ENCODE peak calls at places on chromosomes 16 and 17, in seven cellular contexts. G is IMR-90, F is HepG2, A is esophagus muscularis mucosa, N is tibial nerve, W is stomach, Z is heart left ventricle. D is an unnamed sample.

GRCh38 chr17:78170692-78171590 is 2.6 kb downstream of the SYNGR2 start:
- DNase-seq in G (no peak), A (no peak), N (no peak), Z (no peak), F (no peak), W (no peak), D (no peak)

GRCh38 chr16:66486773-66487579 is 59.9 kb downstream of the BEAN1 start:
- DNase-seq in N (no peak), A (no peak), G (peak), F (no peak), Z (no peak), W (peak), D (no peak)

GRCh38 chr17:61201211-61201610 is 198.4 kb upstream of the TBX2 start:
- DNase-seq in Z (no peak), N (no peak), G (peak), W (no peak), A (no peak), F (peak), D (no peak)

GRCh38 chr16:81106826-81107503 is 10.8 kb upstream of the GCSH start:
- DNase-seq in G (no peak), Z (no peak), W (no peak), N (no peak), A (no peak), F (peak), D (no peak)

GRCh38 chr17:67078292-67078691 is 33.9 kb downstream of the CACNG1 start:
- DNase-seq in G (no peak), F (no peak), Z (no peak), N (no peak), W (no peak), A (no peak), D (no peak)

GRCh38 chr16:77064037-77064436 is 127.0 kb upstream of the MON1B start:
- DNase-seq in A (no peak), W (no peak), F (no peak), G (no peak), N (no peak), Z (no peak), D (no peak)

GRCh38 chr16:88343276-88343791 is 39.4 kb upstream of the ZNF469 start:
- DNase-seq in N (no peak), Z (no peak), W (no peak), G (no peak), F (no peak), A (no peak), D (no peak)

GRCh38 chr17:31722251-31723056 is 136.6 kb downstream of the COPRS start:
- DNase-seq in N (no peak), W (peak), F (no peak), Z (peak), G (peak), A (no peak), D (no peak)

GRCh38 chr17:3557768-3558583 is at the start of gene TRPV3:
- DNase-seq in F (no peak), G (no peak), N (no peak), W (peak), A (peak), Z (no peak), D (peak)

GRCh38 chr17:76812968-76813367 is 55.2 kb upstream of the MGAT5B start:
- DNase-seq in W (no peak), Z (no peak), N (no peak), G (no peak), A (no peak), F (no peak), D (no peak)

GRCh38 chr17:64229815-64230550 is 33.1 kb downstream of the TEX2 start:
- DNase-seq in W (no peak), G (no peak), N (no peak), Z (no peak), F (no peak), A (no peak), D (no peak)
- H3K27ac ChIP-seq in W (peak), G (peak), N (peak), Z (peak), F (no peak), A (peak), D (peak)

DNA sequence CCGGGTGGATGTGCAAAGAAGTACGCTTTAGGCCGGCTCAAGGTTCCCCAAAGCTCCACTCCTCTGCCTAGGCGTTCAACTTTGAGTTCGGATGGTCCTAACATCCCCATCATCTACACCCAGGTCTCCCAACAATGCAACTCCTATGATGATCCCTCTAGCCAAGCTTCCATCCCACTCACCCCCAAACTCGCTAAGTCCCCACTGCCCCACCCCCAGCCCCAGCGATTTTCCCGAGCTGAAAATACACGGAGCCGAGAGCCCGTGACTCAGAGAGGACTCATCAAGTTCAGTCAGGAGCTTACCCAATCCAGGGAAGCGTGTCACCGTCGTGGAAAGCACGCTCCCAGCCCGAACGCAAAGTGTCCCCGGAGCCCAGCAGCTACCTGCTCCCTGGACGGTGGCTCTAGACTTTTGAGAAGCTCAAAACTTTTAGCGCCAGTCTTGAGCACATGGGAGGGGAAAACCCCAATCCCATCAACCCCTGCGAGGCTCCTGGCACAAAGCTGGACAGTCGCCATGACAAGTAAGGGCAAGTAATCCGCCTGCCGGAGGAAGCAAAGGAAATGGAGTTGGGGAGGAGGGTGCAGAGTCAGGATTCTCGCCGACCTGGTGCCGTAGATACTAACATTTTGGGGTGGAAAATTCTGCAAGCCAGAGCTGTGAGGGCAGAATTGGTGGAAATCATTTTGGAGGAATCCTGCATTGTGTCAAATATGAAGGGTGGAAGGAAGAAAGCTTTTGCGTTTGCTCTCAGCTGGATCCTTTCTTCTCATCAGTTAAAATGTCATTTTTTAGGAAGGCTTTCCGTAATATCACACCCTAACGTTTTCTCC is at the start of gene TP53:
- DNase-seq in G (peak), W (peak), N (peak), A (peak), F (peak), Z (peak), D (peak)
- TF ChIP-seq POLR2A in G (peak), W (peak), N (peak), A (peak), F (peak), Z (no peak), D (peak)

GRCh38 chr17:73261617-73261951 is at the start of gene CPSF4L:
- DNase-seq in W (no peak), F (no peak), G (no peak), N (no peak), A (no peak), Z (no peak), D (no peak)
- H3K27ac ChIP-seq in W (peak), F (peak), G (no peak), N (peak), A (peak), Z (no peak), D (peak)

GRCh38 chr16:74305978-74306784 is 9.6 kb downstream of the PSMD7 start:
- DNase-seq in G (no peak), N (no peak), F (no peak), A (no peak), W (no peak), Z (no peak), D (no peak)

GRCh38 chr16:74304164-74304834 is 7.7 kb downstream of the PSMD7 start:
- DNase-seq in N (no peak), A (no peak), W (no peak), F (peak), Z (no peak), G (no peak), D (no peak)

GRCh38 chr16:74304835-74305176 is 8.2 kb downstream of the PSMD7 start:
- DNase-seq in N (no peak), G (no peak), A (no peak), Z (no peak), F (no peak), W (no peak), D (no peak)

GRCh38 chr16:74307383-74307782 is 10.8 kb downstream of the PSMD7 start:
- DNase-seq in N (no peak), W (no peak), F (no peak), Z (no peak), G (no peak), A (no peak), D (no peak)

GRCh38 chr16:74305286-74305685 is 8.7 kb downstream of the PSMD7 start:
- DNase-seq in G (no peak), A (no peak), W (no peak), F (no peak), N (no peak), Z (no peak), D (no peak)
- TF ChIP-seq POLR2A in G (no peak), A (no peak), W (no peak), F (no peak), N (no peak), Z (no peak), D (no peak)

GRCh38 chr16:13994239-13995106 is 74.5 kb downstream of the ERCC4 start:
- DNase-seq in A (peak), F (no peak), Z (peak), W (no peak), N (no peak), G (peak), D (no peak)
- H3K27ac ChIP-seq in A (no peak), F (no peak), Z (peak), W (no peak), N (no peak), G (no peak), D (no peak)

DNA sequence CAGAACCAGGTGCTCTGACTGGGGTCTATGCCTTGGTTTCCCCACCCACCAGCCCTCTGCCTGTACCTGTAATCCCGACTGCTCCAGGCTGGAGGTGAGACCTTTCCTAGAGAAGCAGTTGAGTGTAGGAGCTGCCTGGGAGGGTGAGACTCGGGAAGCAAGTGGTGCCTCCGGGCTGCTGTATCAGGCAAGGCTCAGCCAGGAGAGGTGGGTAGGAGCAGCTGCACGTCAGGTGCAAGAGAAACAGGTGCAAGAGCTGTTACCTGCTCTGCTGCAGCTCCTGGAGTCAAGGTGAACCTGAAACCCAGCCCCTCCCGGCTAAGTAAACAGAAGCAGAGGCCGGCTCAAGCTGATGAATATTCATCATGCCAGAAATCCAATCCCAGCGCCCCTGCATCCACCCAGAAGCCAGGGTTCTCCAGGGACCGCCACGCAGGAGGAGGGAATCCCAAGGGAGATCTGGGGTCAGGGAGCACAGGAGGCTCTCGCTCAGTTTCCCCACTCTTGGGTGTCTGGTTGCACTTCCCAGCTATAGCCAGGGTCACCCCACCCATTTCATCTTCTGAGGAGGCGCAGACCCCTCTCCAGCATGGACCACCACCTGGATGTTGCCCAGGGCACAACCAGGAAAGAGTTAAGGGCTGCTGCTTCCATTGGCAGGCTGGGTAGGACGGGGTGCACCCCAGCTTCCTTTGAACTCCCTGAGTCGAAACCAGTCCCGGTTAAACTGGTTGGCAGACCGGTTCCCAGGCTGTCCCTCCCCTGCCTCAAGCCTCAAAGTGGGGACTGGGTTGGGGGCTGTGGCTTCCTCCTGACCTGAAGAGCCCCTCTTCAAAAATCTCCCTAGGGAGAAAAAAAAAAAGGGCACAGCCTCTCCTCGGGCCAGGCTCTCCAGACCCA is at the start of gene PRR15L:
- DNase-seq in N (no peak), Z (no peak), W (peak), A (no peak), F (no peak), G (no peak), D (peak)
- TF ChIP-seq POLR2A in N (no peak), Z (no peak), W (peak), A (no peak), F (no peak), G (no peak), D (peak)

D was measured in prostate gland.